ENCODE peak calls at places on chromosomes 7 and 10, in eight cellular contexts. One of them, this sample, is unnamed.

GRCh38 chr10:113399051-113399450 is 153.8 kb upstream of the HABP2 start:
- DNase-seq in activated T-cell treated with anti-CD3 and anti-CD28 coated beads for 48 hours: no peak
- DNase-seq in aorta: no peak
- DNase-seq in substantia nigra: no peak
- DNase-seq in Kasumi-1: no peak
- DNase-seq in ascending aorta: no peak
- DNase-seq in activated CD4-positive, alpha-beta T cell treated with anti-CD3 and anti-CD28 coated beads for 24 hours: no peak
- DNase-seq in NCI-H82: no peak
- DNase-seq in this sample: no peak

GRCh38 chr7:143495806-143496672 is 18.4 kb downstream of the TAS2R41 start:
- DNase-seq in Kasumi-1: no peak
- DNase-seq in NCI-H82: no peak
- DNase-seq in ascending aorta: no peak
- DNase-seq in substantia nigra: no peak
- DNase-seq in aorta: no peak
- DNase-seq in activated T-cell treated with anti-CD3 and anti-CD28 coated beads for 48 hours: no peak
- DNase-seq in activated CD4-positive, alpha-beta T cell treated with anti-CD3 and anti-CD28 coated beads for 24 hours: no peak
- DNase-seq in this sample: no peak

GRCh38 chr10:6558759-6559429 is 21.2 kb downstream of the PRKCQ start:
- DNase-seq in NCI-H82: no peak
- DNase-seq in ascending aorta: no peak
- DNase-seq in activated T-cell treated with anti-CD3 and anti-CD28 coated beads for 48 hours: no peak
- DNase-seq in aorta: no peak
- DNase-seq in substantia nigra: no peak
- DNase-seq in activated CD4-positive, alpha-beta T cell treated with anti-CD3 and anti-CD28 coated beads for 24 hours: no peak
- DNase-seq in Kasumi-1: no peak
- DNase-seq in this sample: no peak

GRCh38 chr7:140672382-140673062 is at the start of gene ADCK2:
- DNase-seq in activated T-cell treated with anti-CD3 and anti-CD28 coated beads for 48 hours: peak
- DNase-seq in NCI-H82: peak
- DNase-seq in Kasumi-1: peak
- DNase-seq in activated CD4-positive, alpha-beta T cell treated with anti-CD3 and anti-CD28 coated beads for 24 hours: peak
- DNase-seq in substantia nigra: no peak
- DNase-seq in aorta: peak
- DNase-seq in ascending aorta: peak
- DNase-seq in this sample: no peak

GRCh38 chr10:9833871-9834454 is 1183.7 kb upstream of the CELF2 start:
- DNase-seq in Kasumi-1: no peak
- DNase-seq in activated CD4-positive, alpha-beta T cell treated with anti-CD3 and anti-CD28 coated beads for 24 hours: no peak
- DNase-seq in NCI-H82: no peak
- DNase-seq in activated T-cell treated with anti-CD3 and anti-CD28 coated beads for 48 hours: no peak
- DNase-seq in substantia nigra: no peak
- DNase-seq in aorta: no peak
- DNase-seq in ascending aorta: no peak
- DNase-seq in this sample: no peak

GRCh38 chr10:72158174-72158573 is 57.6 kb upstream of the ANAPC16 start:
- DNase-seq in activated CD4-positive, alpha-beta T cell treated with anti-CD3 and anti-CD28 coated beads for 24 hours: no peak
- DNase-seq in substantia nigra: no peak
- DNase-seq in ascending aorta: no peak
- DNase-seq in aorta: no peak
- DNase-seq in activated T-cell treated with anti-CD3 and anti-CD28 coated beads for 48 hours: no peak
- DNase-seq in NCI-H82: no peak
- DNase-seq in Kasumi-1: no peak
- DNase-seq in this sample: no peak

GRCh38 chr7:159097661-159098423 is 46.8 kb downstream of the VIPR2 start:
- DNase-seq in Kasumi-1: no peak
- DNase-seq in aorta: peak
- DNase-seq in ascending aorta: peak
- DNase-seq in activated T-cell treated with anti-CD3 and anti-CD28 coated beads for 48 hours: no peak
- DNase-seq in substantia nigra: no peak
- DNase-seq in NCI-H82: no peak
- DNase-seq in activated CD4-positive, alpha-beta T cell treated with anti-CD3 and anti-CD28 coated beads for 24 hours: no peak
- DNase-seq in this sample: no peak

GRCh38 chr10:47361293-47361692 is 13.1 kb downstream of the RBP3 start:
- DNase-seq in activated CD4-positive, alpha-beta T cell treated with anti-CD3 and anti-CD28 coated beads for 24 hours: no peak
- DNase-seq in aorta: peak
- DNase-seq in Kasumi-1: peak
- DNase-seq in ascending aorta: peak
- DNase-seq in activated T-cell treated with anti-CD3 and anti-CD28 coated beads for 48 hours: peak
- DNase-seq in substantia nigra: no peak
- DNase-seq in NCI-H82: peak
- DNase-seq in this sample: no peak

GRCh38 chr7:232571-233455 is 40.4 kb downstream of the FAM20C start:
- DNase-seq in substantia nigra: no peak
- DNase-seq in activated CD4-positive, alpha-beta T cell treated with anti-CD3 and anti-CD28 coated beads for 24 hours: no peak
- DNase-seq in activated T-cell treated with anti-CD3 and anti-CD28 coated beads for 48 hours: no peak
- DNase-seq in Kasumi-1: no peak
- DNase-seq in aorta: peak
- DNase-seq in NCI-H82: no peak
- DNase-seq in ascending aorta: peak
- DNase-seq in this sample: no peak

GRCh38 chr7:29987083-29987482 is 2.5 kb downstream of the SCRN1 start:
- DNase-seq in substantia nigra: no peak
- DNase-seq in aorta: no peak
- DNase-seq in Kasumi-1: no peak
- DNase-seq in NCI-H82: no peak
- DNase-seq in activated CD4-positive, alpha-beta T cell treated with anti-CD3 and anti-CD28 coated beads for 24 hours: no peak
- DNase-seq in activated T-cell treated with anti-CD3 and anti-CD28 coated beads for 48 hours: no peak
- DNase-seq in ascending aorta: no peak
- DNase-seq in this sample: peak

GRCh38 chr7:77747718-77748117 is 50.5 kb downstream of the TMEM60 start:
- DNase-seq in activated CD4-positive, alpha-beta T cell treated with anti-CD3 and anti-CD28 coated beads for 24 hours: no peak
- DNase-seq in aorta: no peak
- DNase-seq in ascending aorta: no peak
- DNase-seq in NCI-H82: no peak
- DNase-seq in substantia nigra: no peak
- DNase-seq in Kasumi-1: no peak
- DNase-seq in activated T-cell treated with anti-CD3 and anti-CD28 coated beads for 48 hours: no peak
- DNase-seq in this sample: no peak

GRCh38 chr10:12500406-12501303 is 151.3 kb downstream of the CAMK1D start:
- DNase-seq in activated T-cell treated with anti-CD3 and anti-CD28 coated beads for 48 hours: no peak
- DNase-seq in activated CD4-positive, alpha-beta T cell treated with anti-CD3 and anti-CD28 coated beads for 24 hours: no peak
- DNase-seq in NCI-H82: peak
- DNase-seq in substantia nigra: no peak
- DNase-seq in aorta: peak
- DNase-seq in ascending aorta: peak
- DNase-seq in Kasumi-1: peak
- DNase-seq in this sample: no peak

GRCh38 chr10:59176241-59177030 is at the start of gene PHYHIPL:
- DNase-seq in activated CD4-positive, alpha-beta T cell treated with anti-CD3 and anti-CD28 coated beads for 24 hours: no peak
- DNase-seq in ascending aorta: no peak
- DNase-seq in activated T-cell treated with anti-CD3 and anti-CD28 coated beads for 48 hours: no peak
- DNase-seq in NCI-H82: peak
- DNase-seq in substantia nigra: no peak
- DNase-seq in aorta: peak
- DNase-seq in Kasumi-1: no peak
- DNase-seq in this sample: no peak

GRCh38 chr10:79192677-79193003 is 123.9 kb downstream of the ZMIZ1 start:
- DNase-seq in activated CD4-positive, alpha-beta T cell treated with anti-CD3 and anti-CD28 coated beads for 24 hours: no peak
- DNase-seq in ascending aorta: no peak
- DNase-seq in NCI-H82: no peak
- DNase-seq in activated T-cell treated with anti-CD3 and anti-CD28 coated beads for 48 hours: no peak
- DNase-seq in Kasumi-1: no peak
- DNase-seq in aorta: no peak
- DNase-seq in substantia nigra: no peak
- DNase-seq in this sample: no peak

GRCh38 chr10:22992621-22993020 is 64.8 kb downstream of the ARMC3 start:
- DNase-seq in Kasumi-1: no peak
- DNase-seq in activated CD4-positive, alpha-beta T cell treated with anti-CD3 and anti-CD28 coated beads for 24 hours: no peak
- DNase-seq in activated T-cell treated with anti-CD3 and anti-CD28 coated beads for 48 hours: no peak
- DNase-seq in substantia nigra: no peak
- DNase-seq in aorta: no peak
- DNase-seq in NCI-H82: no peak
- DNase-seq in ascending aorta: no peak
- DNase-seq in this sample: no peak

GRCh38 chr7:129923709-129924108 is 29.1 kb downstream of the UBE2H start:
- DNase-seq in activated CD4-positive, alpha-beta T cell treated with anti-CD3 and anti-CD28 coated beads for 24 hours: no peak
- DNase-seq in substantia nigra: no peak
- DNase-seq in NCI-H82: no peak
- DNase-seq in activated T-cell treated with anti-CD3 and anti-CD28 coated beads for 48 hours: no peak
- DNase-seq in ascending aorta: no peak
- DNase-seq in Kasumi-1: no peak
- DNase-seq in aorta: no peak
- DNase-seq in this sample: peak

GRCh38 chr7:136950331-136950730 is 81.9 kb downstream of the CHRM2 start:
- DNase-seq in aorta: no peak
- DNase-seq in NCI-H82: no peak
- DNase-seq in activated T-cell treated with anti-CD3 and anti-CD28 coated beads for 48 hours: no peak
- DNase-seq in substantia nigra: no peak
- DNase-seq in Kasumi-1: no peak
- DNase-seq in activated CD4-positive, alpha-beta T cell treated with anti-CD3 and anti-CD28 coated beads for 24 hours: no peak
- DNase-seq in ascending aorta: no peak
- DNase-seq in this sample: no peak

GRCh38 chr10:79331709-79332108 is 15.6 kb upstream of the PPIF start:
- DNase-seq in aorta: no peak
- DNase-seq in activated T-cell treated with anti-CD3 and anti-CD28 coated beads for 48 hours: peak
- DNase-seq in Kasumi-1: peak
- DNase-seq in activated CD4-positive, alpha-beta T cell treated with anti-CD3 and anti-CD28 coated beads for 24 hours: peak
- DNase-seq in ascending aorta: no peak
- DNase-seq in substantia nigra: no peak
- DNase-seq in NCI-H82: no peak
- DNase-seq in this sample: peak

GRCh38 chr10:5902511-5903274 is 12.7 kb downstream of the FBH1 start:
- DNase-seq in NCI-H82: no peak
- DNase-seq in substantia nigra: no peak
- DNase-seq in Kasumi-1: no peak
- DNase-seq in activated T-cell treated with anti-CD3 and anti-CD28 coated beads for 48 hours: no peak
- DNase-seq in ascending aorta: peak
- DNase-seq in activated CD4-positive, alpha-beta T cell treated with anti-CD3 and anti-CD28 coated beads for 24 hours: no peak
- DNase-seq in aorta: no peak
- DNase-seq in this sample: no peak

GRCh38 chr10:15120523-15120922 is 23.4 kb downstream of the RPP38 start:
- DNase-seq in ascending aorta: no peak
- DNase-seq in aorta: no peak
- DNase-seq in activated T-cell treated with anti-CD3 and anti-CD28 coated beads for 48 hours: no peak
- DNase-seq in Kasumi-1: no peak
- DNase-seq in NCI-H82: no peak
- DNase-seq in substantia nigra: no peak
- DNase-seq in activated CD4-positive, alpha-beta T cell treated with anti-CD3 and anti-CD28 coated beads for 24 hours: no peak
- DNase-seq in this sample: no peak

GRCh38 chr10:80530251-80530650 is 7.5 kb upstream of the SH2D4B start:
- DNase-seq in activated CD4-positive, alpha-beta T cell treated with anti-CD3 and anti-CD28 coated beads for 24 hours: peak
- DNase-seq in activated T-cell treated with anti-CD3 and anti-CD28 coated beads for 48 hours: peak
- DNase-seq in ascending aorta: no peak
- DNase-seq in Kasumi-1: peak
- DNase-seq in substantia nigra: no peak
- DNase-seq in NCI-H82: peak
- DNase-seq in aorta: no peak
- DNase-seq in this sample: no peak

GRCh38 chr7:129265328-129265727 is 40.5 kb downstream of the AHCYL2 start:
- DNase-seq in activated T-cell treated with anti-CD3 and anti-CD28 coated beads for 48 hours: no peak
- DNase-seq in activated CD4-positive, alpha-beta T cell treated with anti-CD3 and anti-CD28 coated beads for 24 hours: no peak
- DNase-seq in substantia nigra: no peak
- DNase-seq in ascending aorta: no peak
- DNase-seq in NCI-H82: no peak
- DNase-seq in aorta: no peak
- DNase-seq in Kasumi-1: no peak
- DNase-seq in this sample: no peak